ENCODE peak calls at places on chromosomes 7 and 10, in five cellular contexts. P, L, Z, W and Y are unnamed samples.

GRCh38 chr7:158828343-158829020 is 827 bp downstream of the ESYT2 start:
- DNase-seq in P (peak), L (peak), Z (no peak), W (no peak), Y (peak)

GRCh38 chr10:60286436-60287023 is 103.1 kb downstream of the ANK3 start:
- DNase-seq in P (no peak), L (no peak), Z (no peak), W (no peak), Y (no peak)

GRCh38 chr10:110214380-110214826 is 7.0 kb downstream of the MXI1 start:
- DNase-seq in P (peak), L (no peak), Z (no peak), W (no peak), Y (peak)

GRCh38 chr10:121595806-121596667 is 2.2 kb downstream of the FGFR2 start:
- DNase-seq in P (no peak), L (no peak), Z (no peak), W (no peak), Y (no peak)

GRCh38 chr10:36608251-36608650 is 517.1 kb upstream of the ANKRD30A start:
- DNase-seq in P (no peak), L (no peak), Z (peak), W (no peak), Y (no peak)

GRCh38 chr10:78436706-78437406 is 403.2 kb downstream of the RPS24 start:
- DNase-seq in P (no peak), L (no peak), Z (no peak), W (no peak), Y (no peak)

GRCh38 chr10:48466611-48467240 is 138.1 kb downstream of the ARHGAP22 start:
- DNase-seq in P (no peak), L (no peak), Z (no peak), W (no peak), Y (no peak)

GRCh38 chr7:17186745-17187144 is 111.7 kb upstream of the AHR start:
- DNase-seq in P (no peak), L (no peak), Z (no peak), W (no peak), Y (no peak)

GRCh38 chr10:29150010-29150409 is 138.9 kb upstream of the LYZL1 start:
- DNase-seq in P (no peak), L (peak), Z (no peak), W (peak), Y (no peak)

GRCh38 chr7:153941061-153941460 is 111.1 kb upstream of the DPP6 start:
- DNase-seq in P (no peak), L (no peak), Z (no peak), W (no peak), Y (no peak)

GRCh38 chr10:101660268-101660667 is 34.7 kb downstream of the FBXW4 start:
- DNase-seq in P (no peak), L (no peak), Z (no peak), W (no peak), Y (no peak)

GRCh38 chr10:131205556-131205955 is 106.0 kb downstream of the TCERG1L start:
- DNase-seq in P (no peak), L (no peak), Z (no peak), W (no peak), Y (no peak)

GRCh38 chr10:24463683-24464426 is 254.9 kb downstream of the KIAA1217 start:
- DNase-seq in P (peak), L (no peak), Z (peak), W (peak), Y (peak)

GRCh38 chr7:111756687-111757178 is 194.4 kb upstream of the IMMP2L start:
- DNase-seq in P (no peak), L (peak), Z (no peak), W (no peak), Y (no peak)

DNA sequence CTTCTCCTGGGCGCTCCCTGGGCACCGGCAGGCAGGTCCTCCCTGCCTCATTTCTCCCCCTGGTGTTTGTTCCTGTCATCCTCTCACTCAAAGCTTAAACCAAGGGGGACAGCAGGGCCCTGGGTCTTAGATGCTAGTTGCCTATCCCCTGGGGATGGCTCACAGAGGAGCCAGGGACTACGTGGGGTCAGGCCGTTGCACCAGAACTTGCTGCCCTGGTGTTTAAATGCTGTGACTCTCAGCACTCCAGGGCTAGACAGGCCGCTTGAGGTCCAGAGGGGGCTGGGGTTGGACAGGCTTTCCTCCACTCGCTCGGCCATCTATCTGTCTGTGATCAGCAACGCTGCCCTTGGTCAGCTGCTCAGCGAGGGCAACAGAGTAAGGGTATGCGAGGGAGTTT is 340.3 kb downstream of the CXCL12 start:
- DNase-seq in P (no peak), L (no peak), Z (no peak), W (no peak), Y (no peak)
- TF ChIP-seq CTCF in P (no peak), L (no peak), Z (no peak), W (no peak), Y (no peak)

GRCh38 chr7:130154131-130154500 is 51.1 kb downstream of the TMEM209 start:
- DNase-seq in P (no peak), L (no peak), Z (peak), W (no peak), Y (no peak)

GRCh38 chr7:130152270-130153141 is 52.7 kb downstream of the TMEM209 start:
- DNase-seq in P (no peak), L (no peak), Z (no peak), W (no peak), Y (no peak)

GRCh38 chr7:130156140-130156539 is 49.1 kb downstream of the TMEM209 start:
- DNase-seq in P (no peak), L (no peak), Z (no peak), W (no peak), Y (no peak)

GRCh38 chr7:130153251-130153908 is 51.8 kb downstream of the TMEM209 start:
- DNase-seq in P (peak), L (no peak), Z (no peak), W (no peak), Y (no peak)

GRCh38 chr7:130154501-130155317 is 50.5 kb downstream of the TMEM209 start:
- DNase-seq in P (no peak), L (no peak), Z (peak), W (no peak), Y (no peak)
- TF ChIP-seq CTCF in P (no peak), L (no peak), Z (peak), W (peak), Y (no peak)

GRCh38 chr10:92849576-92850090 is 1.3 kb downstream of the EXOC6 start:
- DNase-seq in P (no peak), L (no peak), Z (no peak), W (no peak), Y (no peak)

GRCh38 chr10:92848037-92848440 is 281 bp upstream of the EXOC6 start:
- DNase-seq in P (no peak), L (no peak), Z (no peak), W (no peak), Y (no peak)

GRCh38 chr10:92849234-92849525 is 860 bp downstream of the EXOC6 start:
- DNase-seq in P (no peak), L (no peak), Z (no peak), W (no peak), Y (no peak)

GRCh38 chr10:92847185-92847864 is 995 bp upstream of the EXOC6 start:
- DNase-seq in P (no peak), L (no peak), Z (peak), W (peak), Y (no peak)

GRCh38 chr10:92848441-92849233 is at the start of gene EXOC6:
- DNase-seq in P (peak), L (peak), Z (peak), W (peak), Y (peak)
- TF ChIP-seq CTCF in P (no peak), L (no peak), Z (peak), W (no peak), Y (peak)

GRCh38 chr7:121303422-121304171 is 25.2 kb upstream of the WNT16 start:
- DNase-seq in P (no peak), L (no peak), Z (no peak), W (no peak), Y (no peak)
- TF ChIP-seq CTCF in P (no peak), L (no peak), Z (no peak), W (no peak), Y (no peak)

GRCh38 chr7:138863931-138864330 is 65.9 kb upstream of the ATP6V0A4 start:
- DNase-seq in P (no peak), L (no peak), Z (no peak), W (no peak), Y (no peak)

GRCh38 chr7:138867744-138868143 is 69.7 kb upstream of the ATP6V0A4 start:
- DNase-seq in P (no peak), L (no peak), Z (no peak), W (no peak), Y (no peak)

GRCh38 chr7:138866353-138866752 is 68.4 kb upstream of the ATP6V0A4 start:
- DNase-seq in P (no peak), L (no peak), Z (no peak), W (no peak), Y (no peak)

GRCh38 chr7:138864667-138865066 is 66.7 kb upstream of the ATP6V0A4 start:
- DNase-seq in P (no peak), L (no peak), Z (peak), W (peak), Y (no peak)

GRCh38 chr7:138865843-138866242 is 67.8 kb upstream of the ATP6V0A4 start:
- DNase-seq in P (peak), L (no peak), Z (peak), W (no peak), Y (peak)
- TF ChIP-seq CTCF in P (peak), L (no peak), Z (peak), W (peak), Y (peak)

GRCh38 chr10:597976-598375 is 91.5 kb downstream of the DIP2C start:
- DNase-seq in P (no peak), L (no peak), Z (no peak), W (no peak), Y (no peak)
- TF ChIP-seq CTCF in P (no peak), L (no peak), Z (no peak), W (no peak), Y (no peak)